ENCODE peak calls at places on chromosomes 3 and 15, in seven cellular contexts. One of them, this sample, is unnamed. For H3K27me3, the result is how much of the 10 kb centered on the place peaks cover.

GRCh38 chr3:102473648-102474047 is 38.8 kb downstream of the ZPLD1 start:
- DNase-seq in ascending aorta: no peak
- DNase-seq in AG04450: no peak
- DNase-seq in cardiac muscle cell: no peak
- DNase-seq in IMR-90: no peak
- DNase-seq in GM23338: no peak
- DNase-seq in H9: no peak
- DNase-seq in this sample: no peak

GRCh38 chr15:59099162-59099685 is 5.7 kb upstream of the CCNB2 start:
- DNase-seq in ascending aorta: no peak
- DNase-seq in AG04450: no peak
- DNase-seq in cardiac muscle cell: no peak
- DNase-seq in IMR-90: no peak
- DNase-seq in GM23338: no peak
- DNase-seq in H9: no peak
- DNase-seq in this sample: no peak

GRCh38 chr3:136898954-136899353 is 36.9 kb downstream of the NCK1 start:
- DNase-seq in ascending aorta: no peak
- DNase-seq in AG04450: no peak
- DNase-seq in cardiac muscle cell: no peak
- DNase-seq in IMR-90: peak
- DNase-seq in GM23338: no peak
- DNase-seq in H9: no peak
- DNase-seq in this sample: no peak

GRCh38 chr15:92667291-92667904 is 11.8 kb upstream of the FAM174B start:
- DNase-seq in ascending aorta: no peak
- DNase-seq in AG04450: no peak
- DNase-seq in cardiac muscle cell: peak
- DNase-seq in IMR-90: no peak
- DNase-seq in GM23338: no peak
- DNase-seq in H9: no peak
- DNase-seq in this sample: no peak

GRCh38 chr3:166433060-166433459 is 595.8 kb upstream of the BCHE start:
- DNase-seq in ascending aorta: no peak
- DNase-seq in AG04450: no peak
- DNase-seq in cardiac muscle cell: no peak
- DNase-seq in IMR-90: no peak
- DNase-seq in GM23338: no peak
- DNase-seq in H9: no peak
- DNase-seq in this sample: no peak

GRCh38 chr15:91872356-91873132 is 19.0 kb downstream of the SLCO3A1 start:
- DNase-seq in ascending aorta: no peak
- DNase-seq in AG04450: no peak
- DNase-seq in cardiac muscle cell: no peak
- DNase-seq in IMR-90: no peak
- DNase-seq in GM23338: no peak
- DNase-seq in H9: no peak
- DNase-seq in this sample: no peak

GRCh38 chr3:174206607-174207192 is 652.4 kb upstream of the NAALADL2 start:
- DNase-seq in ascending aorta: no peak
- DNase-seq in AG04450: no peak
- DNase-seq in cardiac muscle cell: peak
- DNase-seq in IMR-90: no peak
- DNase-seq in GM23338: peak
- DNase-seq in H9: no peak
- DNase-seq in this sample: no peak

GRCh38 chr15:34701536-34701935 is 53.3 kb downstream of the GJD2 start:
- DNase-seq in ascending aorta: no peak
- DNase-seq in AG04450: no peak
- DNase-seq in cardiac muscle cell: no peak
- DNase-seq in IMR-90: no peak
- DNase-seq in GM23338: peak
- DNase-seq in H9: no peak
- DNase-seq in this sample: no peak

GRCh38 chr3:5037828-5038227 is 58.6 kb downstream of the BHLHE40 start:
- DNase-seq in ascending aorta: no peak
- DNase-seq in AG04450: no peak
- DNase-seq in cardiac muscle cell: no peak
- DNase-seq in IMR-90: no peak
- DNase-seq in GM23338: no peak
- DNase-seq in H9: no peak
- DNase-seq in this sample: no peak

GRCh38 chr3:178719036-178719635 is 182.9 kb downstream of the KCNMB2 start:
- DNase-seq in ascending aorta: no peak
- DNase-seq in AG04450: no peak
- DNase-seq in cardiac muscle cell: peak
- DNase-seq in IMR-90: no peak
- DNase-seq in GM23338: no peak
- DNase-seq in H9: no peak
- DNase-seq in this sample: no peak

GRCh38 chr15:79978694-79979519 is 7.9 kb upstream of the BCL2A1 start:
- DNase-seq in ascending aorta: no peak
- DNase-seq in AG04450: peak
- DNase-seq in cardiac muscle cell: peak
- DNase-seq in IMR-90: peak
- DNase-seq in GM23338: no peak
- DNase-seq in H9: no peak
- DNase-seq in this sample: no peak

GRCh38 chr3:109275702-109276293 is 40.5 kb downstream of the DPPA2 start:
- DNase-seq in ascending aorta: no peak
- DNase-seq in AG04450: peak
- DNase-seq in cardiac muscle cell: peak
- DNase-seq in IMR-90: peak
- DNase-seq in GM23338: peak
- DNase-seq in H9: peak
- DNase-seq in this sample: no peak

GRCh38 chr3:141452045-141452444 is 34.8 kb upstream of the RASA2 start:
- DNase-seq in ascending aorta: no peak
- DNase-seq in AG04450: no peak
- DNase-seq in cardiac muscle cell: peak
- DNase-seq in IMR-90: peak
- DNase-seq in GM23338: peak
- DNase-seq in H9: no peak
- DNase-seq in this sample: no peak

GRCh38 chr3:149004622-149005021 is 13.3 kb downstream of the GYG1 start:
- DNase-seq in ascending aorta: no peak
- DNase-seq in AG04450: no peak
- DNase-seq in cardiac muscle cell: no peak
- DNase-seq in IMR-90: peak
- DNase-seq in GM23338: no peak
- DNase-seq in H9: no peak
- DNase-seq in this sample: no peak

GRCh38 chr15:88908697-88909621 is 4.2 kb downstream of the MFGE8 start:
- DNase-seq in ascending aorta: peak
- DNase-seq in AG04450: no peak
- DNase-seq in cardiac muscle cell: no peak
- DNase-seq in IMR-90: peak
- DNase-seq in GM23338: no peak
- DNase-seq in H9: no peak
- DNase-seq in this sample: no peak

GRCh38 chr15:49343546-49343945 is 79.5 kb upstream of the FGF7 start:
- DNase-seq in ascending aorta: no peak
- DNase-seq in AG04450: no peak
- DNase-seq in cardiac muscle cell: no peak
- DNase-seq in IMR-90: no peak
- DNase-seq in GM23338: peak
- DNase-seq in H9: no peak
- DNase-seq in this sample: no peak

GRCh38 chr3:18825586-18826157 is 322.6 kb upstream of the KCNH8 start:
- DNase-seq in ascending aorta: no peak
- DNase-seq in AG04450: no peak
- DNase-seq in cardiac muscle cell: no peak
- DNase-seq in IMR-90: no peak
- DNase-seq in GM23338: no peak
- DNase-seq in H9: no peak
- DNase-seq in this sample: no peak

GRCh38 chr3:37026851-37027250 is 33.5 kb downstream of the MLH1 start:
- DNase-seq in ascending aorta: no peak
- DNase-seq in AG04450: no peak
- DNase-seq in cardiac muscle cell: no peak
- DNase-seq in IMR-90: no peak
- DNase-seq in GM23338: no peak
- DNase-seq in H9: no peak
- DNase-seq in this sample: no peak

GRCh38 chr3:13299531-13300155 is 120.5 kb downstream of the NUP210 start:
- DNase-seq in ascending aorta: no peak
- DNase-seq in AG04450: no peak
- DNase-seq in cardiac muscle cell: no peak
- DNase-seq in IMR-90: no peak
- DNase-seq in GM23338: no peak
- DNase-seq in H9: no peak
- DNase-seq in this sample: no peak

GRCh38 chr15:77118787-77119410 is 48.0 kb upstream of the TSPAN3 start:
- DNase-seq in ascending aorta: peak
- DNase-seq in AG04450: peak
- DNase-seq in cardiac muscle cell: peak
- DNase-seq in IMR-90: peak
- DNase-seq in GM23338: peak
- DNase-seq in H9: no peak
- DNase-seq in this sample: no peak

GRCh38 chr3:193040836-193041672 is 123.4 kb upstream of the MB21D2 start:
- DNase-seq in ascending aorta: no peak
- DNase-seq in AG04450: peak
- DNase-seq in cardiac muscle cell: peak
- DNase-seq in IMR-90: peak
- DNase-seq in GM23338: peak
- DNase-seq in H9: no peak
- DNase-seq in this sample: no peak

GRCh38 chr3:87287025-87287424 is 10.6 kb upstream of the POU1F1 start:
- DNase-seq in ascending aorta: no peak
- DNase-seq in AG04450: no peak
- DNase-seq in cardiac muscle cell: no peak
- DNase-seq in IMR-90: peak
- DNase-seq in GM23338: no peak
- DNase-seq in H9: no peak
- DNase-seq in this sample: no peak

GRCh38 chr3:62229201-62229600 is 144.1 kb downstream of the FEZF2 start:
- DNase-seq in ascending aorta: no peak
- DNase-seq in AG04450: no peak
- DNase-seq in cardiac muscle cell: no peak
- DNase-seq in IMR-90: no peak
- DNase-seq in GM23338: peak
- DNase-seq in H9: no peak
- DNase-seq in this sample: no peak
- H3K27me3 ChIP-seq in ascending aorta: under half
- H3K27me3 ChIP-seq in AG04450: under half
- H3K27me3 ChIP-seq in cardiac muscle cell: under half
- H3K27me3 ChIP-seq in IMR-90: under half
- H3K27me3 ChIP-seq in GM23338: under half
- H3K27me3 ChIP-seq in H9: under half
- H3K27me3 ChIP-seq in this sample: under half

GRCh38 chr15:47843124-47843663 is 125.9 kb downstream of the SEMA6D start:
- DNase-seq in ascending aorta: no peak
- DNase-seq in AG04450: no peak
- DNase-seq in cardiac muscle cell: no peak
- DNase-seq in IMR-90: no peak
- DNase-seq in GM23338: no peak
- DNase-seq in H9: no peak
- DNase-seq in this sample: no peak
- TF ChIP-seq CTCF in ascending aorta: no peak
- TF ChIP-seq CTCF in AG04450: no peak
- TF ChIP-seq CTCF in cardiac muscle cell: no peak
- TF ChIP-seq CTCF in IMR-90: no peak
- TF ChIP-seq CTCF in GM23338: no peak
- TF ChIP-seq CTCF in H9: no peak
- TF ChIP-seq CTCF in this sample: no peak

DNA sequence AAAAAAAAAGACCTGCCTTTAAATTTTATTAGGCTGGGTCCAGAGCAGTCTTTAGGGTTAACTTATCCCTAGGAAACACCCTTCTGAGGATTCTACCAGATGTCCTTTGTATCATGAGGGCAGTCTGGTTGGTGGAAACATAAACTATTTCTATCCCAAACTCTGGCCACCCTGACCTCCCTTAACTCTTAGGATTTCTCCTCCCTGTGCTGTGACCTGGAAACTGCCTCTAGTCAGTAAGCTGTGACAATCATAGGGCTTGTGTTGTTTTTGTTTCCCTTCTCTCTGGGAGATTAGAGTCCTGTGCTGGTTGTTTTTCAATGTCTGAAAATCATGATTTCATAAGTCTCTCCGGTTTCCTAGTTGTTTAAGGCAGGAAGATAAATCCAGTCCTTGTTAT is 78.1 kb downstream of the TNFAIP8L3 start:
- DNase-seq in ascending aorta: no peak
- DNase-seq in AG04450: no peak
- DNase-seq in cardiac muscle cell: no peak
- DNase-seq in IMR-90: no peak
- DNase-seq in GM23338: no peak
- DNase-seq in H9: no peak
- DNase-seq in this sample: no peak
- H3K27ac ChIP-seq in ascending aorta: no peak
- H3K27ac ChIP-seq in AG04450: no peak
- H3K27ac ChIP-seq in cardiac muscle cell: no peak
- H3K27ac ChIP-seq in IMR-90: no peak
- H3K27ac ChIP-seq in GM23338: no peak
- H3K27ac ChIP-seq in H9: no peak
- H3K27ac ChIP-seq in this sample: no peak

GRCh38 chr15:74127954-74128784 is 2.2 kb upstream of the ISLR2 start:
- DNase-seq in ascending aorta: no peak
- DNase-seq in AG04450: no peak
- DNase-seq in cardiac muscle cell: no peak
- DNase-seq in IMR-90: no peak
- DNase-seq in GM23338: peak
- DNase-seq in H9: no peak
- DNase-seq in this sample: no peak

GRCh38 chr15:74130089-74130848 is at the start of gene ISLR2:
- DNase-seq in ascending aorta: no peak
- DNase-seq in AG04450: no peak
- DNase-seq in cardiac muscle cell: peak
- DNase-seq in IMR-90: no peak
- DNase-seq in GM23338: peak
- DNase-seq in H9: no peak
- DNase-seq in this sample: no peak

GRCh38 chr15:74129411-74130088 is 836 bp upstream of the ISLR2 start:
- DNase-seq in ascending aorta: no peak
- DNase-seq in AG04450: no peak
- DNase-seq in cardiac muscle cell: no peak
- DNase-seq in IMR-90: no peak
- DNase-seq in GM23338: peak
- DNase-seq in H9: peak
- DNase-seq in this sample: no peak

GRCh38 chr15:74127255-74127953 is 3.0 kb upstream of the ISLR2 start:
- DNase-seq in ascending aorta: peak
- DNase-seq in AG04450: peak
- DNase-seq in cardiac muscle cell: peak
- DNase-seq in IMR-90: peak
- DNase-seq in GM23338: peak
- DNase-seq in H9: peak
- DNase-seq in this sample: peak

DNA sequence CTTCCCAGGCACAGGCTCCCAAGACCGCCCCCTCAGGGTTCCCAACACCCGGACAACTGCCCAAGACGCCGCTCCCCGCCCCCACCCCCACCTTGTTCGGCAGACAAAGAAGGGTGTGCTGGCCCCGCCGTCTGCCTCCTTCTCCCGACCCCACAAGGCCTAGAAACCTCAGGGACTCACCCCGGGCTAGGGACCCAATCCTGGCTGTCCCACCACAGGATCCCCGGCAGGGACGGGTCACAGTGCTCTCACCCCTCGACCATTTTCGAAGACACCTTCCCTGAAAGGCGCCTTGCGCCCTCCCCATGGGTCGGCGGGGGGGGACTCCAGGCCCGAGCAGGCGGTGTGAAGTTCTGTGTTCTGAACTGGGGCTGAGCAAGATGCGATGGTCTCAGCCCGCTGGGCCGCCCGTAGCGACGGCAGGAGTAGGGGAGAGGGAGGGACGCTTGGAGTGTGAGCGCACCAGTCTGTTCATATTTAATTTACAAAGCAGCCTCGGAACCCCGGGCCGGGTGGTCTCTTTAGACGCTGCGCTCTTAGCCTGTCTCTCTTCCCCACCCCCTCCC is 1.5 kb upstream of the ISLR2 start:
- DNase-seq in ascending aorta: no peak
- DNase-seq in AG04450: no peak
- DNase-seq in cardiac muscle cell: no peak
- DNase-seq in IMR-90: no peak
- DNase-seq in GM23338: peak
- DNase-seq in H9: no peak
- DNase-seq in this sample: no peak
- H3K27me3 ChIP-seq in ascending aorta: under half
- H3K27me3 ChIP-seq in AG04450: half or more
- H3K27me3 ChIP-seq in cardiac muscle cell: half or more
- H3K27me3 ChIP-seq in IMR-90: half or more
- H3K27me3 ChIP-seq in GM23338: half or more
- H3K27me3 ChIP-seq in H9: half or more
- H3K27me3 ChIP-seq in this sample: half or more

This sample was measured in left ventricle myocardium inferior.